ENCODE peak calls at places on chromosome 19, in eight cellular contexts. T is tibial artery, U is WERI-Rb-1, I is NB4, G is RWPE1, V is mucosa of descending colon, W is fibroblast of pulmonary artery, Q is HL-60. M is an unnamed sample.

GRCh38 chr19:970695-971094 is 13.4 kb upstream of the WDR18 start:
- DNase-seq in T (no peak), G (no peak), Q (no peak), V (peak; percentile 4), W (no peak), U (peak; percentile 42), I (peak; percentile 37), M (no peak)

GRCh38 chr19:38266981-38267597 is 2.7 kb downstream of the SPINT2 start:
- DNase-seq in W (peak; percentile 58), I (no peak), T (no peak), V (peak; percentile 66), U (no peak), Q (no peak), G (peak; percentile 71), M (no peak)

GRCh38 chr19:977058-977464 is 7.1 kb upstream of the WDR18 start:
- DNase-seq in G (no peak), Q (no peak), T (no peak), I (no peak), U (no peak), W (no peak), V (no peak), M (no peak)

GRCh38 chr19:38047641-38048040 is 140.6 kb downstream of the SIPA1L3 start:
- DNase-seq in T (no peak), U (peak; percentile 61), W (no peak), V (no peak), I (no peak), Q (peak; percentile 10), G (no peak), M (no peak)

GRCh38 chr19:50779504-50780457 is 9.5 kb downstream of the GPR32 start:
- DNase-seq in T (no peak), U (no peak), G (no peak), W (no peak), V (no peak), Q (no peak), I (no peak), M (no peak)

GRCh38 chr19:35716735-35716984 is 1.1 kb upstream of the KMT2B start:
- DNase-seq in T (peak; percentile 47), V (no peak), U (no peak), W (no peak), I (no peak), Q (no peak), G (no peak), M (peak; percentile 78)

GRCh38 chr19:35348909-35349611 is 1.4 kb downstream of the FFAR1 start:
- DNase-seq in G (no peak), V (no peak), T (no peak), U (no peak), I (no peak), Q (no peak), W (no peak), M (peak; percentile 17)

GRCh38 chr19:325937-326565 is 18.5 kb downstream of the MIER2 start:
- DNase-seq in U (no peak), T (no peak), V (no peak), Q (no peak), W (no peak), I (no peak), G (no peak), M (no peak)

GRCh38 chr19:43715776-43716175 is at the start of gene IRGC:
- DNase-seq in G (no peak), W (no peak), T (no peak), I (no peak), V (no peak), Q (no peak), U (no peak), M (no peak)

GRCh38 chr19:11693505-11694499 is 44.9 kb downstream of the ZNF823 start:
- DNase-seq in Q (peak; percentile 34), T (no peak), I (peak; percentile 61), V (peak; percentile 17), W (peak; percentile 59), U (peak; percentile 91), G (peak; percentile 57), M (no peak)

GRCh38 chr19:38290631-38291147 is 13.4 kb upstream of the C19orf33 start:
- DNase-seq in U (no peak), V (no peak), I (no peak), G (peak; percentile 76), W (peak; percentile 76), Q (no peak), T (no peak), M (no peak)

GRCh38 chr19:28960586-28960985 is 252.4 kb downstream of the UQCRFS1 start:
- DNase-seq in T (no peak), V (no peak), U (no peak), Q (no peak), G (no peak), W (no peak), I (no peak), M (no peak)

GRCh38 chr19:21482863-21483276 is 22.5 kb upstream of the ZNF429 start:
- DNase-seq in T (no peak), Q (peak; percentile 67), U (peak; percentile 70), I (peak; percentile 72), G (no peak), W (peak; percentile 17), V (peak; percentile 32), M (peak; percentile 45)

GRCh38 chr19:53015730-53016129 is 2.0 kb downstream of the ERVV-1 start:
- DNase-seq in Q (no peak), T (no peak), G (no peak), U (no peak), V (no peak), I (no peak), W (no peak), M (no peak)

GRCh38 chr19:53015159-53015558 is 1.4 kb downstream of the ERVV-1 start:
- DNase-seq in Q (no peak), I (no peak), W (no peak), V (no peak), T (no peak), U (no peak), G (no peak), M (no peak)

GRCh38 chr19:53019684-53020083 is 6.0 kb downstream of the ERVV-1 start:
- DNase-seq in U (peak; percentile 69), G (no peak), V (peak; percentile 45), W (peak; percentile 16), T (no peak), Q (peak; percentile 34), I (peak; percentile 53), M (no peak)
- TF ChIP-seq CTCF in U (peak; percentile 63), G (no peak), V (no peak), W (peak; percentile 17), T (no peak), Q (no peak), I (peak; percentile 32), M (no peak)

GRCh38 chr19:19032420-19033175 is 719 bp downstream of the SUGP2 start:
- DNase-seq in W (peak; percentile 95), I (peak; percentile 95), V (peak; percentile 71), G (peak; percentile 80), T (peak; percentile 93), Q (peak; percentile 98), U (peak; percentile 95), M (peak; percentile 96)
- TF ChIP-seq CTCF in W (no peak), I (no peak), V (no peak), G (no peak), T (no peak), Q (no peak), U (no peak), M (no peak)

GRCh38 chr19:6272411-6272791 is 7.4 kb downstream of the MLLT1 start:
- DNase-seq in G (no peak), U (peak; percentile 84), W (no peak), Q (no peak), I (no peak), V (no peak), T (no peak), M (no peak)
- TF ChIP-seq CTCF in G (no peak), U (no peak), W (no peak), Q (no peak), I (no peak), V (no peak), T (no peak), M (no peak)

GRCh38 chr19:18966304-18966703 is 25.3 kb upstream of the HOMER3 start:
- DNase-seq in G (no peak), T (no peak), Q (no peak), U (no peak), I (peak; percentile 60), V (no peak), W (no peak), M (no peak)

GRCh38 chr19:18972301-18972831 is 31.3 kb upstream of the HOMER3 start:
- DNase-seq in U (no peak), V (no peak), T (peak; percentile 25), Q (peak; percentile 82), G (no peak), I (peak; percentile 98), W (peak; percentile 81), M (no peak)

GRCh38 chr19:18969953-18970659 is 29.1 kb upstream of the HOMER3 start:
- DNase-seq in Q (no peak), U (no peak), W (no peak), T (no peak), I (peak; percentile 47), G (no peak), V (no peak), M (no peak)

GRCh38 chr19:18964121-18964520 is 23.1 kb upstream of the HOMER3 start:
- DNase-seq in T (no peak), W (no peak), V (no peak), G (no peak), Q (no peak), U (no peak), I (no peak), M (no peak)

GRCh38 chr19:18967358-18968146 is 26.5 kb upstream of the HOMER3 start:
- DNase-seq in G (peak; percentile 64), I (peak; percentile 87), Q (peak; percentile 92), V (peak; percentile 36), T (peak; percentile 68), U (no peak), W (peak; percentile 85), M (no peak)
- TF ChIP-seq CTCF in G (no peak), I (no peak), Q (no peak), V (no peak), T (no peak), U (no peak), W (no peak), M (no peak)

GRCh38 chr19:41344162-41344561 is 9.6 kb downstream of the TGFB1 start:
- DNase-seq in V (no peak), T (no peak), Q (no peak), G (no peak), U (no peak), I (no peak), W (no peak), M (no peak)
- TF ChIP-seq CTCF in V (no peak), T (no peak), Q (no peak), G (no peak), U (no peak), I (no peak), W (no peak), M (no peak)

GRCh38 chr19:4007021-4007835 is at the start of gene PIAS4:
- DNase-seq in I (peak; percentile 90), Q (peak; percentile 93), G (peak; percentile 98), T (peak; percentile 96), W (peak; percentile 93), U (peak; percentile 96), V (peak; percentile 93), M (peak; percentile 100)
- TF ChIP-seq CTCF in I (no peak), Q (no peak), G (no peak), T (no peak), W (no peak), U (peak; percentile 3), V (no peak), M (no peak)

GRCh38 chr19:7994114-7994513 is 11.3 kb downstream of the ELAVL1 start:
- DNase-seq in G (no peak), I (peak; percentile 36), Q (no peak), V (no peak), W (no peak), T (no peak), U (no peak), M (no peak)
- TF ChIP-seq CTCF in G (no peak), I (no peak), Q (no peak), V (no peak), W (no peak), T (no peak), U (no peak), M (no peak)